ENCODE peak calls at places on chromosome 6, in five cellular contexts. One of them, this sample, is unnamed.

GRCh38 chr6:165799736-165800135 is 136.7 kb upstream of the PDE10A start:
- DNase-seq in ascending aorta: no peak
- DNase-seq in activated naive CD4-positive, alpha-beta T cell: no peak
- DNase-seq in kidney epithelial cell: no peak
- DNase-seq in activated CD4-positive, CD25-positive, alpha-beta regulatory T cell treated with anti-CD3 and anti-CD28 coated beads, Interleukin-2, amount 50 U/mL, for 16 hours: no peak
- DNase-seq in this sample: no peak

GRCh38 chr6:107600936-107601335 is 111.0 kb downstream of the SOBP start:
- DNase-seq in kidney epithelial cell: peak; percentile 39
- DNase-seq in activated CD4-positive, CD25-positive, alpha-beta regulatory T cell treated with anti-CD3 and anti-CD28 coated beads, Interleukin-2, amount 50 U/mL, for 16 hours: no peak
- DNase-seq in ascending aorta: no peak
- DNase-seq in activated naive CD4-positive, alpha-beta T cell: no peak
- DNase-seq in this sample: no peak

GRCh38 chr6:130598021-130598989 is 228.9 kb upstream of the SMLR1 start:
- DNase-seq in kidney epithelial cell: no peak
- DNase-seq in activated naive CD4-positive, alpha-beta T cell: no peak
- DNase-seq in ascending aorta: no peak
- DNase-seq in activated CD4-positive, CD25-positive, alpha-beta regulatory T cell treated with anti-CD3 and anti-CD28 coated beads, Interleukin-2, amount 50 U/mL, for 16 hours: no peak
- DNase-seq in this sample: no peak

GRCh38 chr6:46184114-46184513 is 13.3 kb upstream of the ENPP5 start:
- DNase-seq in kidney epithelial cell: no peak
- DNase-seq in activated naive CD4-positive, alpha-beta T cell: no peak
- DNase-seq in ascending aorta: no peak
- DNase-seq in activated CD4-positive, CD25-positive, alpha-beta regulatory T cell treated with anti-CD3 and anti-CD28 coated beads, Interleukin-2, amount 50 U/mL, for 16 hours: no peak
- DNase-seq in this sample: no peak

GRCh38 chr6:144215402-144215931 is 65.2 kb downstream of the STX11 start:
- DNase-seq in ascending aorta: no peak
- DNase-seq in activated naive CD4-positive, alpha-beta T cell: no peak
- DNase-seq in activated CD4-positive, CD25-positive, alpha-beta regulatory T cell treated with anti-CD3 and anti-CD28 coated beads, Interleukin-2, amount 50 U/mL, for 16 hours: no peak
- DNase-seq in kidney epithelial cell: no peak
- DNase-seq in this sample: no peak

GRCh38 chr6:30875244-30876038 is 8.9 kb upstream of the DDR1 start:
- DNase-seq in activated naive CD4-positive, alpha-beta T cell: no peak
- DNase-seq in ascending aorta: no peak
- DNase-seq in activated CD4-positive, CD25-positive, alpha-beta regulatory T cell treated with anti-CD3 and anti-CD28 coated beads, Interleukin-2, amount 50 U/mL, for 16 hours: no peak
- DNase-seq in kidney epithelial cell: no peak
- DNase-seq in this sample: no peak

GRCh38 chr6:83182114-83182513 is 11.0 kb downstream of the PGM3 start:
- DNase-seq in activated naive CD4-positive, alpha-beta T cell: no peak
- DNase-seq in activated CD4-positive, CD25-positive, alpha-beta regulatory T cell treated with anti-CD3 and anti-CD28 coated beads, Interleukin-2, amount 50 U/mL, for 16 hours: no peak
- DNase-seq in kidney epithelial cell: no peak
- DNase-seq in ascending aorta: no peak
- DNase-seq in this sample: no peak

GRCh38 chr6:30007132-30007764 is 53.8 kb upstream of the POLR1H start:
- DNase-seq in activated CD4-positive, CD25-positive, alpha-beta regulatory T cell treated with anti-CD3 and anti-CD28 coated beads, Interleukin-2, amount 50 U/mL, for 16 hours: no peak
- DNase-seq in ascending aorta: no peak
- DNase-seq in activated naive CD4-positive, alpha-beta T cell: no peak
- DNase-seq in kidney epithelial cell: no peak
- DNase-seq in this sample: no peak

GRCh38 chr6:19231878-19232519 is 605.2 kb upstream of the ID4 start:
- DNase-seq in activated naive CD4-positive, alpha-beta T cell: no peak
- DNase-seq in kidney epithelial cell: no peak
- DNase-seq in activated CD4-positive, CD25-positive, alpha-beta regulatory T cell treated with anti-CD3 and anti-CD28 coated beads, Interleukin-2, amount 50 U/mL, for 16 hours: no peak
- DNase-seq in ascending aorta: no peak
- DNase-seq in this sample: no peak

GRCh38 chr6:104710543-104711335 is 149.0 kb downstream of the HACE1 start:
- DNase-seq in activated CD4-positive, CD25-positive, alpha-beta regulatory T cell treated with anti-CD3 and anti-CD28 coated beads, Interleukin-2, amount 50 U/mL, for 16 hours: no peak
- DNase-seq in ascending aorta: no peak
- DNase-seq in activated naive CD4-positive, alpha-beta T cell: no peak
- DNase-seq in kidney epithelial cell: no peak
- DNase-seq in this sample: no peak

This sample was measured in cortex of kidney.